ENCODE peak calls at places on chromosomes 12 and 14, in four cellular contexts. C is endothelial cell; Y is WTC11; P is activated CD4-positive, alpha-beta T cell treated with anti-CD3 and anti-CD28 coated beads for 4 hours. K is an unnamed sample.

GRCh38 chr14:74389980-74390379 is 36.0 kb downstream of the SYNDIG1L start:
- DNase-seq in C (no peak), Y (no peak), P (no peak), K (no peak)

GRCh38 chr12:25433581-25434325 is 119.3 kb downstream of the LMNTD1 start:
- DNase-seq in C (no peak), Y (no peak), P (no peak), K (no peak)

GRCh38 chr12:64730585-64730964 is 28.6 kb downstream of the GNS start:
- DNase-seq in C (no peak), Y (no peak), P (no peak), K (no peak)

GRCh38 chr14:91510171-91511013 is at the start of gene PPP4R3A:
- DNase-seq in C (peak; percentile 89), Y (peak; percentile 90), P (peak; percentile 92), K (peak; percentile 95)

GRCh38 chr14:58796636-58797429 is 159.1 kb downstream of the DACT1 start:
- DNase-seq in C (peak; percentile 12), Y (peak; percentile 20), P (no peak), K (peak; percentile 23)

GRCh38 chr14:71235865-71236264 is 328.6 kb downstream of the PCNX1 start:
- DNase-seq in C (no peak), Y (no peak), P (no peak), K (no peak)

GRCh38 chr12:106648736-106649135 is 65.9 kb downstream of the RFX4 start:
- DNase-seq in C (no peak), Y (no peak), P (no peak), K (peak; percentile 60)

GRCh38 chr12:3158851-3159465 is 81.8 kb downstream of the TSPAN9 start:
- DNase-seq in C (no peak), Y (no peak), P (no peak), K (no peak)

GRCh38 chr12:27571463-27571862 is 47.5 kb downstream of the PPFIBP1 start:
- DNase-seq in C (no peak), Y (no peak), P (no peak), K (peak; percentile 29)

K was measured in LoVo.